ENCODE peak calls at places on chromosomes 4 and X, in five cellular contexts. P, D, L, B and E are unnamed samples.

GRCh38 chrX:44428989-44429627 is 85.6 kb upstream of the EFHC2 start:
- DNase-seq in P (no peak), D (no peak), L (peak), B (no peak), E (no peak)

GRCh38 chrX:19881559-19881958 is 5.8 kb downstream of the SH3KBP1 start:
- DNase-seq in P (no peak), D (no peak), L (no peak), B (no peak), E (no peak)

GRCh38 chr4:34972189-34972588 is 1272.1 kb downstream of the ARAP2 start:
- DNase-seq in P (no peak), D (no peak), L (no peak), B (no peak), E (no peak)

GRCh38 chr4:100081511-100081910 is 108.8 kb downstream of the DDIT4L start:
- DNase-seq in P (no peak), D (no peak), L (peak), B (no peak), E (no peak)

GRCh38 chr4:82797048-82797590 is 1.5 kb downstream of the SCD5 start:
- DNase-seq in P (no peak), D (peak), L (no peak), B (no peak), E (no peak)

GRCh38 chrX:57929373-57929772 is 19.1 kb upstream of the ZXDA start:
- DNase-seq in P (no peak), D (no peak), L (peak), B (no peak), E (no peak)

GRCh38 chr4:95050980-95051688 is 293.4 kb downstream of the BMPR1B start:
- DNase-seq in P (no peak), D (no peak), L (peak), B (no peak), E (no peak)

GRCh38 chr4:1370321-1371124 is 23.5 kb downstream of the UVSSA start:
- DNase-seq in P (peak), D (no peak), L (no peak), B (no peak), E (no peak)

GRCh38 chr4:1608821-1609500 is 75.2 kb downstream of the FAM53A start:
- DNase-seq in P (peak), D (no peak), L (no peak), B (no peak), E (no peak)

GRCh38 chr4:52715255-52715897 is 35.8 kb downstream of the ERVMER34-1 start:
- DNase-seq in P (no peak), D (no peak), L (no peak), B (no peak), E (no peak)

GRCh38 chr4:47383829-47384427 is 79.6 kb downstream of the COMMD8 start:
- DNase-seq in P (no peak), D (no peak), L (peak), B (no peak), E (no peak)

GRCh38 chrX:40543661-40544328 is 37.0 kb upstream of the ATP6AP2 start:
- DNase-seq in P (no peak), D (no peak), L (peak), B (no peak), E (no peak)

GRCh38 chrX:4277122-4277521 is 563.7 kb upstream of the PRKX start:
- DNase-seq in P (no peak), D (no peak), L (peak), B (no peak), E (no peak)

GRCh38 chr4:16496501-16496900 is 270.2 kb upstream of the TAPT1 start:
- DNase-seq in P (no peak), D (no peak), L (no peak), B (no peak), E (no peak)

GRCh38 chrX:109709129-109709631 is 23.9 kb downstream of the ACSL4 start:
- DNase-seq in P (no peak), D (no peak), L (peak), B (no peak), E (no peak)

GRCh38 chr4:152778656-152779512 is 646 bp downstream of the TIGD4 start:
- DNase-seq in P (peak), D (no peak), L (peak), B (no peak), E (no peak)